ENCODE peak calls at places on chromosome 17, in four cellular contexts. I is adrenal gland, O is esophagus squamous epithelium, R is cardiac muscle cell. S is an unnamed sample.
A peak's percentile ranks its signal among the peaks of the same experiment; 100 is the strongest.

GRCh38 chr17:38727661-38728220 is 2.4 kb upstream of the CISD3 start:
- DNase-seq in I (peak; percentile 58), O (no peak), R (no peak), S (no peak)

GRCh38 chr17:42424991-42425610 is 2.0 kb upstream of the CAVIN1 start:
- DNase-seq in I (no peak), O (no peak), R (no peak), S (no peak)

GRCh38 chr17:79840204-79840988 is 1.2 kb upstream of the CBX4 start:
- DNase-seq in I (peak; percentile 47), O (no peak), R (peak; percentile 44), S (peak; percentile 71)

GRCh38 chr17:77235370-77236080 is 94.8 kb downstream of the SEC14L1 start:
- DNase-seq in I (peak; percentile 57), O (no peak), R (no peak), S (peak; percentile 54)

GRCh38 chr17:1957037-1957436 is 68.1 kb downstream of the RTN4RL1 start:
- DNase-seq in I (no peak), O (no peak), R (no peak), S (peak; percentile 11)

GRCh38 chr17:57001541-57001940 is 23.6 kb downstream of the SCPEP1 start:
- DNase-seq in I (no peak), O (no peak), R (no peak), S (no peak)

GRCh38 chr17:27520571-27521185 is 64.4 kb downstream of the KSR1 start:
- DNase-seq in I (no peak), O (no peak), R (no peak), S (no peak)

GRCh38 chr17:35736236-35736635 is 4.8 kb downstream of the RASL10B start:
- DNase-seq in I (no peak), O (no peak), R (no peak), S (no peak)

GRCh38 chr17:13650096-13650675 is 48.5 kb upstream of the HS3ST3A1 start:
- DNase-seq in I (no peak), O (no peak), R (no peak), S (no peak)

GRCh38 chr17:41013181-41013580 is 4.3 kb upstream of the KRTAP3-1 start:
- DNase-seq in I (no peak), O (no peak), R (no peak), S (no peak)

GRCh38 chr17:43552229-43552837 is 6.2 kb upstream of the ETV4 start:
- DNase-seq in I (no peak), O (no peak), R (peak; percentile 59), S (no peak)

GRCh38 chr17:48646183-48647102 is 20.3 kb upstream of the HOXB9 start:
- DNase-seq in I (no peak), O (no peak), R (no peak), S (no peak)

GRCh38 chr17:82246365-82247174 is 17.7 kb downstream of the SLC16A3 start:
- DNase-seq in I (peak; percentile 78), O (no peak), R (no peak), S (no peak)

GRCh38 chr17:68599873-68600122 is 1.4 kb downstream of the FAM20A start:
- DNase-seq in I (no peak), O (no peak), R (no peak), S (no peak)

GRCh38 chr17:68599091-68599872 is 1.9 kb downstream of the FAM20A start:
- DNase-seq in I (no peak), O (no peak), R (no peak), S (no peak)

GRCh38 chr17:68598545-68598961 is 2.6 kb downstream of the FAM20A start:
- DNase-seq in I (no peak), O (no peak), R (no peak), S (no peak)

GRCh38 chr17:68596411-68596945 is 4.7 kb downstream of the FAM20A start:
- DNase-seq in I (no peak), O (no peak), R (no peak), S (no peak)

GRCh38 chr17:68598074-68598473 is 3.1 kb downstream of the FAM20A start:
- DNase-seq in I (no peak), O (no peak), R (no peak), S (no peak)
- H3K4me1 ChIP-seq in I (peaks cover 5% of the 10 kb centered on the region), O (peaks cover 35% of the 10 kb centered on the region), R (peaks cover 14% of the 10 kb centered on the region), S (peaks cover 18% of the 10 kb centered on the region)

GRCh38 chr17:10196936-10197335 is 1.5 kb downstream of the GAS7 start:
- DNase-seq in I (no peak), O (no peak), R (no peak), S (no peak)

GRCh38 chr17:10198509-10199249 is at the start of gene GAS7:
- DNase-seq in I (peak; percentile 46), O (no peak), R (peak; percentile 87), S (peak; percentile 41)

GRCh38 chr17:10196384-10196783 is 2.0 kb downstream of the GAS7 start:
- DNase-seq in I (no peak), O (no peak), R (no peak), S (no peak)

GRCh38 chr17:10197721-10198508 is 491 bp downstream of the GAS7 start:
- DNase-seq in I (no peak), O (no peak), R (peak; percentile 55), S (no peak)

DNA sequence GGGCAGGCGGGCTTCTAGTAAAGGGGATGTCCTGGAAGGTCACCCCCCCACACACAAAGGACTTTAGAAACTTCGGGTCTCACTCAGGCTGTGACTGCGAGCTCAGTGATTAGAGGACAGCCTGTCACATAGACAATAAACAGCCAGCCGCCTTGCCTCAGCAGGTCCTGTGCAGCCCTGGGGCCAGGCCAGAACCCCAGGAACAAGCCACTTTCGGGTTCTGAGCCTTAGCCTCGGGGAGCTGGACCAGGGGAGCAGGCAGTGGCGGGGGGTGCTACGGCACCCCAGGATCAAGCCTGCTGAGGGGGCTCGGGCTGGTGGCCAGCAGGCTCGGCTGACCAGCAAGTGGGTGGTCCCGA is 1.1 kb downstream of the GAS7 start:
- DNase-seq in I (no peak), O (no peak), R (peak; percentile 70), S (no peak)
- H3K4me3 ChIP-seq in I (no peak overlapping the region), O (peak overlapping the region; percentile 54), R (peak overlapping the region; percentile 80), S (no peak overlapping the region)

GRCh38 chr17:78269893-78270490 is 38.6 kb downstream of the TMEM235 start:
- DNase-seq in I (peak; percentile 14), O (no peak), R (no peak), S (no peak)

GRCh38 chr17:78273813-78274212 is 42.4 kb downstream of the TMEM235 start:
- DNase-seq in I (no peak), O (no peak), R (no peak), S (no peak)

GRCh38 chr17:78271419-78272160 is 40.2 kb downstream of the TMEM235 start:
- DNase-seq in I (peak; percentile 11), O (no peak), R (no peak), S (no peak)

GRCh38 chr17:78272914-78273258 is 41.5 kb downstream of the TMEM235 start:
- DNase-seq in I (no peak), O (no peak), R (no peak), S (no peak)

DNA sequence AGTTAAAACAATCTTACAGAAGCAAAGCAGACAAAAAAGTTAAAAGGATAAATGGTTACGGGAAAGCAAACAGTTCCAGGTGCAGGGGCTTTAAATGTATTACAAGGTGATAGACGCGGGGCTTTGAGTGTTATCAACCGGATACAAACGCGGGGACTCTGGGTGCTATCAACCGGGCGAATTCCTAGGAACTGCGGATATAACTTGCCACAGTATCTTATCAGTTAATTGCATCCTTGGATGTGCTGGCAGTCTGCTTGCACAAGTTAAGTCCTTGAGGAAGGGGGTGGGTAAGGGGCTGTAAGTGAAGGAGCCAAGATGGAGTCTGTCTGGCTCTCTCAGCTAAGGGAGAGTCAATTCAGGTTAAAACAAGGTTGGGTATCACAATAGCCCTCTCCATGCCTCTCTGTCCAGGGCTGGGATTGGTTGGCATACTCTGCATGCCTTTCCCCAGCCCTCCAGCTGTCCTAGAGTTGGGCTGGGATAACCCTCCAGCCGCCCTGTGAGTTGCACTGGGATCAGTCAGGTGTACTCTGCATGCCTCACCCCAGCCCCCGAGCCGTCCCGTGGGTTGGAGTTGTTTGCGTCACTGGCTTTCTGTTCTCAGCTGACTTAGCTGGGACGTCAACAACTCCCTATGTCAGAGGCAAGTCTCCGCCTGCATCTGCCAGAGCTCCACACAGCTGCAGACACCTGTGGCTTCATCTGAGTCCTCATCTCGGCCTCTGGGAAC is 40.9 kb downstream of the TMEM235 start:
- DNase-seq in I (peak; percentile 61), O (no peak), R (peak; percentile 65), S (peak; percentile 58)
- H3K4me1 ChIP-seq in I (no peaks in the 10 kb centered on the region), O (peaks cover 15% of the 10 kb centered on the region), R (peaks cover 48% of the 10 kb centered on the region), S (peaks cover 11% of the 10 kb centered on the region)

GRCh38 chr17:15342460-15342859 is 1.1 kb upstream of the TEKT3 start:
- DNase-seq in I (no peak), O (no peak), R (no peak), S (no peak)

GRCh38 chr17:15341966-15342365 is 569 bp upstream of the TEKT3 start:
- DNase-seq in I (no peak), O (no peak), R (no peak), S (no peak)

GRCh38 chr17:15340966-15341365 is 431 bp downstream of the TEKT3 start:
- DNase-seq in I (no peak), O (no peak), R (peak; percentile 37), S (no peak)

GRCh38 chr17:15343749-15344148 is 2.4 kb upstream of the TEKT3 start:
- DNase-seq in I (no peak), O (no peak), R (no peak), S (no peak)

GRCh38 chr17:15341385-15341849 is at the start of gene TEKT3:
- DNase-seq in I (peak; percentile 72), O (no peak), R (peak; percentile 95), S (peak; percentile 86)
- H3K4me3 ChIP-seq in I (no peak within 1 kb of the TSS), O (peak within 1 kb of the TSS; percentile 21), R (peak within 1 kb of the TSS; percentile 48), S (peak within 1 kb of the TSS; percentile 17)

GRCh38 chr17:29722411-29723198 is 99.9 kb upstream of the CORO6 start:
- DNase-seq in I (peak; percentile 68), O (no peak), R (peak; percentile 79), S (peak; percentile 32)
- H3K4me1 ChIP-seq in I (peaks cover 14% of the 10 kb centered on the region), O (peaks cover 16% of the 10 kb centered on the region), R (peaks cover 32% of the 10 kb centered on the region), S (peaks cover 6% of the 10 kb centered on the region)

DNA sequence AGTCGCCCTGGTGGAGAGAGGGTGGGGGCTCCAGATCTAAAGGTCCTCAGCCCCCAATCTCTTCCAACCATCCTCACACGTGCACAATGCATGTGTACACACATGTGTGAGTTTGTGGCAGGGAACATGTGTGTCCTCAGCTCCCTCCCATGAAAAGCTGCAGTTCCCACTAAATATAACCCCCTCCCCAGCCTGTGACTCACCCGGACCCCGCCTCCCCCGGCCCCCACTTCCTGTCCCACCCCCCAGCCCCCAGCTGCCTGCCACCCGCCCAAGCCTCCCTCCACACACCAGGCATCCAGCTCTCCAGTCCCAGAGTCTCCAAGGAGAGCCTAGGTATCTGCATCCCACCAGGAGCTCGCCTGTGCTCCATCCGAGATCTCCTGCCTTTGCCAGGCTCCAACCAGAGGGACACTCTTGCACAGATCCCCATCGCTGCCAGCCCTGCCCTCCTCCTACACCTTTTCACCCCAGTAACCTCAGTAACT is 3.9 kb downstream of the DLG4 start:
- DNase-seq in I (peak; percentile 43), O (no peak), R (no peak), S (no peak)
- H3K4me3 ChIP-seq in I (no peak overlapping the region), O (no peak overlapping the region), R (peak overlapping the region; percentile 61), S (no peak overlapping the region)

GRCh38 chr17:46150216-46150963 is 42.8 kb downstream of the KANSL1 start:
- DNase-seq in I (no peak), O (no peak), R (no peak), S (no peak)
- H3K4me1 ChIP-seq in I (peaks cover 8% of the 10 kb centered on the region), O (peaks cover 54% of the 10 kb centered on the region), R (peaks cover 53% of the 10 kb centered on the region), S (peaks cover 78% of the 10 kb centered on the region)

GRCh38 chr17:30337393-30337999 is 3.6 kb upstream of the TMIGD1 start:
- DNase-seq in I (no peak), O (no peak), R (no peak), S (no peak)
- H3K4me3 ChIP-seq in I (no peak overlapping the region), O (no peak overlapping the region), R (no peak overlapping the region), S (no peak overlapping the region)